ENCODE peak calls at places on chromosomes 1 and 21, in six cellular contexts. G, Y, R, F, I and M are unnamed samples.

GRCh38 chr1:17239420-17239819 is 9.5 kb upstream of the PADI3 start:
- DNase-seq in G (no peak), Y (peak; percentile 68), R (peak; percentile 88), F (no peak), I (no peak), M (no peak)

GRCh38 chr1:3319874-3320245 is 134.6 kb upstream of the ARHGEF16 start:
- DNase-seq in G (no peak), Y (peak; percentile 84), R (peak; percentile 65), F (no peak), I (no peak), M (peak; percentile 43)

GRCh38 chr21:26124421-26124833 is 46.1 kb downstream of the APP start:
- DNase-seq in G (no peak), Y (no peak), R (peak; percentile 33), F (no peak), I (no peak), M (no peak)

GRCh38 chr1:94827434-94827833 is 7.3 kb downstream of the SLC44A3 start:
- DNase-seq in G (no peak), Y (no peak), R (no peak), F (no peak), I (no peak), M (no peak)

GRCh38 chr1:85494957-85495266 is 30.0 kb upstream of the DDAH1 start:
- DNase-seq in G (no peak), Y (no peak), R (peak; percentile 38), F (no peak), I (no peak), M (no peak)

GRCh38 chr1:72177711-72178110 is 104.6 kb downstream of the NEGR1 start:
- DNase-seq in G (no peak), Y (no peak), R (no peak), F (no peak), I (no peak), M (no peak)

GRCh38 chr1:202623075-202623474 is 87.2 kb downstream of the SYT2 start:
- DNase-seq in G (peak; percentile 25), Y (no peak), R (no peak), F (peak; percentile 49), I (no peak), M (no peak)

GRCh38 chr1:59475737-59476136 is 178.8 kb downstream of the FGGY start:
- DNase-seq in G (no peak), Y (no peak), R (no peak), F (no peak), I (no peak), M (no peak)

GRCh38 chr1:90068611-90069280 is 73.8 kb downstream of the ZNF326 start:
- DNase-seq in G (no peak), Y (no peak), R (no peak), F (no peak), I (no peak), M (no peak)

GRCh38 chr1:160099716-160100375 is 1.4 kb upstream of the IGSF8 start:
- DNase-seq in G (no peak), Y (no peak), R (no peak), F (no peak), I (peak; percentile 26), M (no peak)

GRCh38 chr1:42258218-42258617 is 76.8 kb downstream of the FOXJ3 start:
- DNase-seq in G (no peak), Y (no peak), R (no peak), F (no peak), I (no peak), M (no peak)

GRCh38 chr1:180269848-180270766 is 40.0 kb downstream of the LHX4 start:
- DNase-seq in G (no peak), Y (peak; percentile 88), R (peak; percentile 19), F (no peak), I (no peak), M (no peak)

GRCh38 chr1:222786107-222786506 is 28.7 kb upstream of the DISP1 start:
- DNase-seq in G (no peak), Y (no peak), R (no peak), F (no peak), I (no peak), M (no peak)

GRCh38 chr21:46079357-46080170 is 18.3 kb upstream of the COL6A2 start:
- DNase-seq in G (no peak), Y (no peak), R (no peak), F (no peak), I (peak; percentile 59), M (peak; percentile 33)

GRCh38 chr1:205598841-205599666 is 32.8 kb downstream of the ELK4 start:
- DNase-seq in G (peak; percentile 47), Y (peak; percentile 47), R (no peak), F (peak; percentile 78), I (no peak), M (no peak)

GRCh38 chr1:69320679-69321310 is 246.9 kb upstream of the LRRC7 start:
- DNase-seq in G (no peak), Y (no peak), R (no peak), F (no peak), I (no peak), M (no peak)

GRCh38 chr1:68167211-68167610 is 65.1 kb downstream of the WLS start:
- DNase-seq in G (no peak), Y (no peak), R (no peak), F (no peak), I (no peak), M (no peak)

GRCh38 chr1:172654535-172654934 is 4.4 kb upstream of the FASLG start:
- DNase-seq in G (no peak), Y (no peak), R (no peak), F (no peak), I (no peak), M (no peak)

GRCh38 chr1:71170925-71171324 is 90.1 kb upstream of the ZRANB2 start:
- DNase-seq in G (no peak), Y (no peak), R (no peak), F (no peak), I (no peak), M (no peak)

GRCh38 chr1:29835486-29836273 is 599.4 kb downstream of the PTPRU start:
- DNase-seq in G (no peak), Y (no peak), R (no peak), F (no peak), I (no peak), M (no peak)

GRCh38 chr1:76291186-76291585 is 216.6 kb downstream of the ST6GALNAC3 start:
- DNase-seq in G (no peak), Y (no peak), R (no peak), F (no peak), I (no peak), M (no peak)

GRCh38 chr1:76293831-76294230 is 219.3 kb downstream of the ST6GALNAC3 start:
- DNase-seq in G (no peak), Y (no peak), R (no peak), F (no peak), I (no peak), M (no peak)

GRCh38 chr1:76291737-76292136 is 217.2 kb downstream of the ST6GALNAC3 start:
- DNase-seq in G (no peak), Y (no peak), R (no peak), F (no peak), I (no peak), M (no peak)

GRCh38 chr1:76292418-76293184 is 218.1 kb downstream of the ST6GALNAC3 start:
- DNase-seq in G (no peak), Y (no peak), R (no peak), F (no peak), I (no peak), M (no peak)

GRCh38 chr1:76294470-76295194 is 220.1 kb downstream of the ST6GALNAC3 start:
- DNase-seq in G (no peak), Y (no peak), R (no peak), F (no peak), I (no peak), M (no peak)
- H3K4me1 ChIP-seq in G (no peaks in the 10 kb centered on the region), Y (no peaks in the 10 kb centered on the region), R (peaks cover 4% of the 10 kb centered on the region), F (no peaks in the 10 kb centered on the region), I (no peaks in the 10 kb centered on the region), M (no peaks in the 10 kb centered on the region)

GRCh38 chr1:169100883-169101214 is 5.6 kb upstream of the ATP1B1 start:
- DNase-seq in G (no peak), Y (peak; percentile 48), R (no peak), F (no peak), I (no peak), M (no peak)
- TF ChIP-seq CTCF in G (no peak), Y (no peak), R (no peak), F (no peak), I (no peak), M (no peak)

GRCh38 chr1:45490623-45491463 is at the start of gene TESK2:
- DNase-seq in G (peak; percentile 95), Y (peak; percentile 99), R (peak; percentile 99), F (peak; percentile 96), I (peak; percentile 97), M (peak; percentile 97)

GRCh38 chr1:45491464-45492260 is 699 bp upstream of the TESK2 start:
- DNase-seq in G (no peak), Y (no peak), R (no peak), F (no peak), I (no peak), M (no peak)

GRCh38 chr1:45492691-45493090 is 1.7 kb upstream of the TESK2 start:
- DNase-seq in G (no peak), Y (no peak), R (no peak), F (no peak), I (no peak), M (no peak)

GRCh38 chr1:45490121-45490622 is 791 bp downstream of the TESK2 start:
- DNase-seq in G (no peak), Y (peak; percentile 25), R (no peak), F (no peak), I (no peak), M (no peak)

DNA sequence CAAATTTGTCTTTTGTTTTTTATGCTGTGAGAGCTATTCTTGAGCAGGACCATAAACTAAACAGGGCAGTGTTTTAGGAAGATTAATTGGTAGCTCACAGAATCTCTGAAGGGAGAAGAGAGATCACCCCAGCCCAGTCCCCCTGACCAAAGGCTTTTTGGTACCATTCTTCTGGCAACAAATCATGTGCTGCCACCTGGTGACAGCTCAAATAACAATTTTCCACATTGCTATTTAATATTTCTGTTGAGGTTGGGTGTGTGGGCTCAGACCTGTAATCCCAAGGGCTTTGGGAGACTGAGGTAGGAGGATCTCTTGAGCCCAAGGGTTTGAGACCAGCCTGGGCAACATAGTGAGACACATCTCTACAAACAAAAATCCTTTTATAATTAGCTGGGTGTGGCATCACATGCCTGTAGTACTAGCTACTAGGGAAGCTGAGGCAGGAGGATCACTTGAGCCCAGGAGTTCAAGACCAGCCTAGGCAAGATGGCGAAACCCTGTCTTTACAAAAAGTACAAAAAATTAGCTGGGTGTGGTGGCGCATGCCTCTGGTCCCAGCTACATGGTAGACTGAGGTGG is 2.2 kb upstream of the TESK2 start:
- DNase-seq in G (no peak), Y (peak; percentile 62), R (peak; percentile 68), F (no peak), I (no peak), M (no peak)
- H3K27ac ChIP-seq in G (no peak overlapping the region), Y (no peak overlapping the region), R (no peak overlapping the region), F (no peak overlapping the region), I (no peak overlapping the region), M (no peak overlapping the region)

GRCh38 chr1:155176544-155177071 is 3.0 kb downstream of the TRIM46 start:
- DNase-seq in G (no peak), Y (peak; percentile 95), R (peak; percentile 74), F (peak; percentile 83), I (peak; percentile 89), M (peak; percentile 86)

GRCh38 chr1:155178441-155179106 is 4.9 kb downstream of the TRIM46 start:
- DNase-seq in G (no peak), Y (peak; percentile 26), R (no peak), F (no peak), I (peak; percentile 79), M (no peak)

GRCh38 chr1:155177192-155177917 is 3.7 kb downstream of the TRIM46 start:
- DNase-seq in G (no peak), Y (peak; percentile 18), R (no peak), F (no peak), I (peak; percentile 83), M (peak; percentile 60)

GRCh38 chr1:155179107-155180031 is 5.7 kb downstream of the TRIM46 start:
- DNase-seq in G (no peak), Y (peak; percentile 19), R (no peak), F (no peak), I (peak; percentile 68), M (no peak)

GRCh38 chr1:155177918-155178281 is 4.3 kb downstream of the TRIM46 start:
- DNase-seq in G (no peak), Y (peak; percentile 17), R (no peak), F (no peak), I (peak; percentile 66), M (no peak)
- H3K4me1 ChIP-seq in G (peaks cover 4% of the 10 kb centered on the region), Y (peaks cover 6% of the 10 kb centered on the region), R (no peaks in the 10 kb centered on the region), F (peaks cover 25% of the 10 kb centered on the region), I (peaks cover 14% of the 10 kb centered on the region), M (peaks cover 49% of the 10 kb centered on the region)